ENCODE peak calls at places on chromosomes 4 and X, in nine cellular contexts. One of them, this sample, is unnamed.

GRCh38 chr4:36242629-36243354 is 1.5 kb downstream of the ARAP2 start:
- DNase-seq in NCI-H774: no peak
- DNase-seq in cerebellum: no peak
- DNase-seq in right lobe of liver: no peak
- DNase-seq in AG04450: no peak
- DNase-seq in K562: no peak
- DNase-seq in NCI-H524: no peak
- DNase-seq in iris pigment epithelial cell: peak
- DNase-seq in mesenchymal stem cell: no peak
- DNase-seq in this sample: no peak

GRCh38 chrX:109874548-109874947 is 128.4 kb upstream of the TMEM164 start:
- DNase-seq in NCI-H774: no peak
- DNase-seq in cerebellum: no peak
- DNase-seq in right lobe of liver: no peak
- DNase-seq in AG04450: no peak
- DNase-seq in K562: no peak
- DNase-seq in NCI-H524: no peak
- DNase-seq in iris pigment epithelial cell: no peak
- DNase-seq in mesenchymal stem cell: no peak
- DNase-seq in this sample: no peak

GRCh38 chrX:135596495-135596894 is 76.0 kb downstream of the INTS6L start:
- DNase-seq in NCI-H774: no peak
- DNase-seq in cerebellum: no peak
- DNase-seq in right lobe of liver: peak
- DNase-seq in AG04450: no peak
- DNase-seq in K562: peak
- DNase-seq in NCI-H524: peak
- DNase-seq in iris pigment epithelial cell: peak
- DNase-seq in mesenchymal stem cell: peak
- DNase-seq in this sample: no peak

GRCh38 chr4:4356106-4357041 is 30.5 kb upstream of the NSG1 start:
- DNase-seq in NCI-H774: no peak
- DNase-seq in cerebellum: no peak
- DNase-seq in right lobe of liver: no peak
- DNase-seq in AG04450: no peak
- DNase-seq in K562: no peak
- DNase-seq in NCI-H524: no peak
- DNase-seq in iris pigment epithelial cell: no peak
- DNase-seq in mesenchymal stem cell: no peak
- DNase-seq in this sample: no peak

GRCh38 chr4:67556426-67556825 is 2.1 kb upstream of the STAP1 start:
- DNase-seq in NCI-H774: no peak
- DNase-seq in cerebellum: no peak
- DNase-seq in right lobe of liver: no peak
- DNase-seq in AG04450: no peak
- DNase-seq in K562: no peak
- DNase-seq in NCI-H524: no peak
- DNase-seq in iris pigment epithelial cell: peak
- DNase-seq in mesenchymal stem cell: no peak
- DNase-seq in this sample: no peak

GRCh38 chrX:11908371-11908770 is 150.3 kb downstream of the MSL3 start:
- DNase-seq in NCI-H774: no peak
- DNase-seq in cerebellum: no peak
- DNase-seq in right lobe of liver: no peak
- DNase-seq in AG04450: no peak
- DNase-seq in K562: peak
- DNase-seq in NCI-H524: no peak
- DNase-seq in iris pigment epithelial cell: peak
- DNase-seq in mesenchymal stem cell: no peak
- DNase-seq in this sample: no peak

GRCh38 chr4:104795264-104795934 is 300.7 kb upstream of the CXXC4 start:
- DNase-seq in NCI-H774: no peak
- DNase-seq in cerebellum: no peak
- DNase-seq in right lobe of liver: no peak
- DNase-seq in AG04450: no peak
- DNase-seq in K562: no peak
- DNase-seq in NCI-H524: no peak
- DNase-seq in iris pigment epithelial cell: no peak
- DNase-seq in mesenchymal stem cell: no peak
- DNase-seq in this sample: no peak

GRCh38 chr4:83454626-83455025 is 997 bp downstream of the HELQ start:
- DNase-seq in NCI-H774: no peak
- DNase-seq in cerebellum: peak
- DNase-seq in right lobe of liver: no peak
- DNase-seq in AG04450: no peak
- DNase-seq in K562: peak
- DNase-seq in NCI-H524: no peak
- DNase-seq in iris pigment epithelial cell: peak
- DNase-seq in mesenchymal stem cell: peak
- DNase-seq in this sample: no peak

GRCh38 chr4:138334346-138335016 is 92.3 kb upstream of the SLC7A11 start:
- DNase-seq in NCI-H774: no peak
- DNase-seq in cerebellum: no peak
- DNase-seq in right lobe of liver: no peak
- DNase-seq in AG04450: no peak
- DNase-seq in K562: no peak
- DNase-seq in NCI-H524: no peak
- DNase-seq in iris pigment epithelial cell: no peak
- DNase-seq in mesenchymal stem cell: no peak
- DNase-seq in this sample: no peak

GRCh38 chr4:4574792-4575191 is 32.9 kb upstream of the STX18 start:
- DNase-seq in NCI-H774: peak
- DNase-seq in cerebellum: no peak
- DNase-seq in right lobe of liver: peak
- DNase-seq in AG04450: no peak
- DNase-seq in K562: no peak
- DNase-seq in NCI-H524: no peak
- DNase-seq in iris pigment epithelial cell: peak
- DNase-seq in mesenchymal stem cell: peak
- DNase-seq in this sample: no peak

GRCh38 chrX:46704767-46705386 is 54.0 kb downstream of the SLC9A7 start:
- DNase-seq in NCI-H774: no peak
- DNase-seq in cerebellum: no peak
- DNase-seq in right lobe of liver: no peak
- DNase-seq in AG04450: no peak
- DNase-seq in K562: no peak
- DNase-seq in NCI-H524: no peak
- DNase-seq in iris pigment epithelial cell: peak
- DNase-seq in mesenchymal stem cell: peak
- DNase-seq in this sample: no peak

GRCh38 chrX:150704030-150704613 is 10.9 kb downstream of the MTMR1 start:
- DNase-seq in NCI-H774: no peak
- DNase-seq in cerebellum: no peak
- DNase-seq in right lobe of liver: no peak
- DNase-seq in AG04450: no peak
- DNase-seq in K562: no peak
- DNase-seq in NCI-H524: no peak
- DNase-seq in iris pigment epithelial cell: peak
- DNase-seq in mesenchymal stem cell: peak
- DNase-seq in this sample: no peak

GRCh38 chr4:122898370-122899150 is 23.8 kb downstream of the NUDT6 start:
- DNase-seq in NCI-H774: no peak
- DNase-seq in cerebellum: no peak
- DNase-seq in right lobe of liver: no peak
- DNase-seq in AG04450: peak
- DNase-seq in K562: no peak
- DNase-seq in NCI-H524: no peak
- DNase-seq in iris pigment epithelial cell: peak
- DNase-seq in mesenchymal stem cell: peak
- DNase-seq in this sample: no peak

GRCh38 chr4:124590480-124590879 is 122.1 kb downstream of the ANKRD50 start:
- DNase-seq in NCI-H774: no peak
- DNase-seq in cerebellum: no peak
- DNase-seq in right lobe of liver: no peak
- DNase-seq in AG04450: no peak
- DNase-seq in K562: no peak
- DNase-seq in NCI-H524: no peak
- DNase-seq in iris pigment epithelial cell: no peak
- DNase-seq in mesenchymal stem cell: no peak
- DNase-seq in this sample: no peak

GRCh38 chr4:56466910-56467283 is 520 bp upstream of the SRP72 start:
- DNase-seq in NCI-H774: no peak
- DNase-seq in cerebellum: peak
- DNase-seq in right lobe of liver: no peak
- DNase-seq in AG04450: no peak
- DNase-seq in K562: peak
- DNase-seq in NCI-H524: no peak
- DNase-seq in iris pigment epithelial cell: no peak
- DNase-seq in mesenchymal stem cell: no peak
- DNase-seq in this sample: no peak

GRCh38 chrX:107123750-107124149 is 5.1 kb upstream of the RBM41 start:
- DNase-seq in NCI-H774: no peak
- DNase-seq in cerebellum: no peak
- DNase-seq in right lobe of liver: no peak
- DNase-seq in AG04450: no peak
- DNase-seq in K562: no peak
- DNase-seq in NCI-H524: no peak
- DNase-seq in iris pigment epithelial cell: no peak
- DNase-seq in mesenchymal stem cell: no peak
- DNase-seq in this sample: no peak

GRCh38 chrX:15973299-15973698 is 118.7 kb upstream of the AP1S2 start:
- DNase-seq in NCI-H774: no peak
- DNase-seq in cerebellum: no peak
- DNase-seq in right lobe of liver: no peak
- DNase-seq in AG04450: no peak
- DNase-seq in K562: peak
- DNase-seq in NCI-H524: peak
- DNase-seq in iris pigment epithelial cell: peak
- DNase-seq in mesenchymal stem cell: peak
- DNase-seq in this sample: no peak

GRCh38 chrX:74389016-74389415 is 32.3 kb upstream of the SLC16A2 start:
- DNase-seq in NCI-H774: no peak
- DNase-seq in cerebellum: no peak
- DNase-seq in right lobe of liver: no peak
- DNase-seq in AG04450: no peak
- DNase-seq in K562: no peak
- DNase-seq in NCI-H524: no peak
- DNase-seq in iris pigment epithelial cell: no peak
- DNase-seq in mesenchymal stem cell: no peak
- DNase-seq in this sample: no peak

GRCh38 chr4:82500106-82500738 is 61.6 kb downstream of the TMEM150C start:
- DNase-seq in NCI-H774: peak
- DNase-seq in cerebellum: no peak
- DNase-seq in right lobe of liver: no peak
- DNase-seq in AG04450: no peak
- DNase-seq in K562: no peak
- DNase-seq in NCI-H524: no peak
- DNase-seq in iris pigment epithelial cell: peak
- DNase-seq in mesenchymal stem cell: peak
- DNase-seq in this sample: no peak

GRCh38 chr4:96164814-96165351 is 325.0 kb downstream of the PDHA2 start:
- DNase-seq in NCI-H774: no peak
- DNase-seq in cerebellum: no peak
- DNase-seq in right lobe of liver: no peak
- DNase-seq in AG04450: no peak
- DNase-seq in K562: no peak
- DNase-seq in NCI-H524: no peak
- DNase-seq in iris pigment epithelial cell: peak
- DNase-seq in mesenchymal stem cell: peak
- DNase-seq in this sample: no peak

GRCh38 chr4:13378973-13379759 is 105.0 kb downstream of the RAB28 start:
- DNase-seq in NCI-H774: no peak
- DNase-seq in cerebellum: no peak
- DNase-seq in right lobe of liver: no peak
- DNase-seq in AG04450: no peak
- DNase-seq in K562: no peak
- DNase-seq in NCI-H524: no peak
- DNase-seq in iris pigment epithelial cell: no peak
- DNase-seq in mesenchymal stem cell: no peak
- DNase-seq in this sample: no peak

GRCh38 chr4:1981251-1982055 is 27.3 kb downstream of the NELFA start:
- DNase-seq in NCI-H774: no peak
- DNase-seq in cerebellum: no peak
- DNase-seq in right lobe of liver: no peak
- DNase-seq in AG04450: no peak
- DNase-seq in K562: peak
- DNase-seq in NCI-H524: no peak
- DNase-seq in iris pigment epithelial cell: peak
- DNase-seq in mesenchymal stem cell: no peak
- DNase-seq in this sample: no peak

GRCh38 chrX:76148011-76148665 is 24.7 kb upstream of the PBDC1 start:
- DNase-seq in NCI-H774: no peak
- DNase-seq in cerebellum: no peak
- DNase-seq in right lobe of liver: no peak
- DNase-seq in AG04450: no peak
- DNase-seq in K562: no peak
- DNase-seq in NCI-H524: no peak
- DNase-seq in iris pigment epithelial cell: peak
- DNase-seq in mesenchymal stem cell: peak
- DNase-seq in this sample: no peak

GRCh38 chr4:38926917-38927316 is 59.3 kb downstream of the FAM114A1 start:
- DNase-seq in NCI-H774: no peak
- DNase-seq in cerebellum: no peak
- DNase-seq in right lobe of liver: no peak
- DNase-seq in AG04450: no peak
- DNase-seq in K562: no peak
- DNase-seq in NCI-H524: no peak
- DNase-seq in iris pigment epithelial cell: no peak
- DNase-seq in mesenchymal stem cell: no peak
- DNase-seq in this sample: no peak

GRCh38 chr4:40190465-40190864 is 6.4 kb upstream of the RHOH start:
- DNase-seq in NCI-H774: no peak
- DNase-seq in cerebellum: no peak
- DNase-seq in right lobe of liver: no peak
- DNase-seq in AG04450: no peak
- DNase-seq in K562: no peak
- DNase-seq in NCI-H524: no peak
- DNase-seq in iris pigment epithelial cell: no peak
- DNase-seq in mesenchymal stem cell: peak
- DNase-seq in this sample: no peak

GRCh38 chrX:115957862-115958490 is 212.6 kb upstream of the AGTR2 start:
- DNase-seq in NCI-H774: no peak
- DNase-seq in cerebellum: peak
- DNase-seq in right lobe of liver: no peak
- DNase-seq in AG04450: no peak
- DNase-seq in K562: no peak
- DNase-seq in NCI-H524: peak
- DNase-seq in iris pigment epithelial cell: no peak
- DNase-seq in mesenchymal stem cell: no peak
- DNase-seq in this sample: no peak

GRCh38 chr4:21134994-21135393 is 434.7 kb downstream of the PACRGL start:
- DNase-seq in NCI-H774: peak
- DNase-seq in cerebellum: peak
- DNase-seq in right lobe of liver: no peak
- DNase-seq in AG04450: no peak
- DNase-seq in K562: no peak
- DNase-seq in NCI-H524: peak
- DNase-seq in iris pigment epithelial cell: peak
- DNase-seq in mesenchymal stem cell: peak
- DNase-seq in this sample: no peak

GRCh38 chrX:132022863-132023116 is 312 bp upstream of the STK26 start:
- DNase-seq in NCI-H774: no peak
- DNase-seq in cerebellum: no peak
- DNase-seq in right lobe of liver: no peak
- DNase-seq in AG04450: no peak
- DNase-seq in K562: no peak
- DNase-seq in NCI-H524: no peak
- DNase-seq in iris pigment epithelial cell: no peak
- DNase-seq in mesenchymal stem cell: no peak
- DNase-seq in this sample: no peak